ENCODE peak calls at places on chromosome 15, in eight cellular contexts. One of them, this sample, is unnamed.

GRCh38 chr15:89754361-89755154 is 3.5 kb upstream of the MESP1 start:
- DNase-seq in NCI-H1930: no peak
- DNase-seq in K562: no peak
- DNase-seq in astrocyte of the cerebellum: no peak
- DNase-seq in globus pallidus: no peak
- DNase-seq in activated naive CD8-positive, alpha-beta T cell treated with anti-CD3 and anti-CD28 coated beads, Interleukin-2, amount 50 U/mL, for 16 hours: no peak
- DNase-seq in Ammon's horn: no peak
- DNase-seq in cortex of kidney: no peak
- DNase-seq in this sample: no peak

GRCh38 chr15:96334017-96334704 is 3.7 kb downstream of the NR2F2 start:
- DNase-seq in K562: no peak
- DNase-seq in cortex of kidney: no peak
- DNase-seq in globus pallidus: no peak
- DNase-seq in Ammon's horn: no peak
- DNase-seq in astrocyte of the cerebellum: no peak
- DNase-seq in activated naive CD8-positive, alpha-beta T cell treated with anti-CD3 and anti-CD28 coated beads, Interleukin-2, amount 50 U/mL, for 16 hours: no peak
- DNase-seq in NCI-H1930: no peak
- DNase-seq in this sample: no peak

GRCh38 chr15:69099976-69100375 is 60.5 kb upstream of the GLCE start:
- DNase-seq in globus pallidus: no peak
- DNase-seq in K562: no peak
- DNase-seq in Ammon's horn: no peak
- DNase-seq in activated naive CD8-positive, alpha-beta T cell treated with anti-CD3 and anti-CD28 coated beads, Interleukin-2, amount 50 U/mL, for 16 hours: no peak
- DNase-seq in astrocyte of the cerebellum: no peak
- DNase-seq in NCI-H1930: no peak
- DNase-seq in cortex of kidney: no peak
- DNase-seq in this sample: no peak

GRCh38 chr15:75663931-75664421 is 16.3 kb downstream of the SNX33 start:
- DNase-seq in Ammon's horn: no peak
- DNase-seq in K562: no peak
- DNase-seq in globus pallidus: no peak
- DNase-seq in astrocyte of the cerebellum: no peak
- DNase-seq in NCI-H1930: no peak
- DNase-seq in activated naive CD8-positive, alpha-beta T cell treated with anti-CD3 and anti-CD28 coated beads, Interleukin-2, amount 50 U/mL, for 16 hours: no peak
- DNase-seq in cortex of kidney: no peak
- DNase-seq in this sample: no peak

GRCh38 chr15:78177447-78177873 is 28.3 kb downstream of the IDH3A start:
- DNase-seq in globus pallidus: peak
- DNase-seq in Ammon's horn: peak
- DNase-seq in astrocyte of the cerebellum: peak
- DNase-seq in NCI-H1930: no peak
- DNase-seq in K562: peak
- DNase-seq in cortex of kidney: no peak
- DNase-seq in activated naive CD8-positive, alpha-beta T cell treated with anti-CD3 and anti-CD28 coated beads, Interleukin-2, amount 50 U/mL, for 16 hours: no peak
- DNase-seq in this sample: peak

GRCh38 chr15:74036271-74037170 is 42.0 kb downstream of the PML start:
- DNase-seq in activated naive CD8-positive, alpha-beta T cell treated with anti-CD3 and anti-CD28 coated beads, Interleukin-2, amount 50 U/mL, for 16 hours: no peak
- DNase-seq in cortex of kidney: no peak
- DNase-seq in globus pallidus: no peak
- DNase-seq in K562: peak
- DNase-seq in Ammon's horn: peak
- DNase-seq in NCI-H1930: no peak
- DNase-seq in astrocyte of the cerebellum: peak
- DNase-seq in this sample: peak

GRCh38 chr15:34837246-34838016 is 42.1 kb upstream of the ACTC1 start:
- DNase-seq in activated naive CD8-positive, alpha-beta T cell treated with anti-CD3 and anti-CD28 coated beads, Interleukin-2, amount 50 U/mL, for 16 hours: no peak
- DNase-seq in Ammon's horn: no peak
- DNase-seq in astrocyte of the cerebellum: peak
- DNase-seq in globus pallidus: no peak
- DNase-seq in cortex of kidney: no peak
- DNase-seq in NCI-H1930: no peak
- DNase-seq in K562: peak
- DNase-seq in this sample: no peak

GRCh38 chr15:97012986-97013385 is 682.5 kb downstream of the NR2F2 start:
- DNase-seq in K562: no peak
- DNase-seq in cortex of kidney: no peak
- DNase-seq in activated naive CD8-positive, alpha-beta T cell treated with anti-CD3 and anti-CD28 coated beads, Interleukin-2, amount 50 U/mL, for 16 hours: no peak
- DNase-seq in astrocyte of the cerebellum: no peak
- DNase-seq in globus pallidus: no peak
- DNase-seq in Ammon's horn: no peak
- DNase-seq in NCI-H1930: no peak
- DNase-seq in this sample: no peak

GRCh38 chr15:69668963-69669362 is 216.3 kb downstream of the RPLP1 start:
- DNase-seq in NCI-H1930: no peak
- DNase-seq in astrocyte of the cerebellum: no peak
- DNase-seq in activated naive CD8-positive, alpha-beta T cell treated with anti-CD3 and anti-CD28 coated beads, Interleukin-2, amount 50 U/mL, for 16 hours: no peak
- DNase-seq in Ammon's horn: no peak
- DNase-seq in globus pallidus: no peak
- DNase-seq in cortex of kidney: no peak
- DNase-seq in K562: no peak
- DNase-seq in this sample: no peak

This sample was measured in erythroblast.